ENCODE peak calls at places on chromosome 5, in four cellular contexts. W, F, U and C are unnamed samples.

GRCh38 chr5:58491216-58491892 is at the start of gene GAPT:
- DNase-seq in U (peak; percentile 9), F (no peak), W (peak; percentile 7), C (peak; percentile 52)

GRCh38 chr5:40071870-40072269 is 607.8 kb upstream of the PTGER4 start:
- DNase-seq in F (no peak), U (no peak), W (no peak), C (no peak)

GRCh38 chr5:128896675-128897074 is 68.6 kb upstream of the SLC27A6 start:
- DNase-seq in F (no peak), W (no peak), U (no peak), C (no peak)

GRCh38 chr5:165714594-165714993 is 2209.2 kb downstream of the MAT2B start:
- DNase-seq in U (no peak), F (no peak), W (no peak), C (no peak)

GRCh38 chr5:82551840-82552385 is 273.8 kb upstream of the RPS23 start:
- DNase-seq in W (no peak), U (no peak), F (no peak), C (no peak)

GRCh38 chr5:21711854-21712752 is 1141.0 kb downstream of the CDH12 start:
- DNase-seq in W (no peak), F (no peak), U (no peak), C (no peak)

GRCh38 chr5:172909931-172910502 is 49.2 kb upstream of the RPL26L1 start:
- DNase-seq in W (no peak), U (no peak), F (no peak), C (no peak)

GRCh38 chr5:93273176-93273575 is 307.8 kb downstream of the NR2F1-AS1 start:
- DNase-seq in F (no peak), W (no peak), U (no peak), C (no peak)

GRCh38 chr5:73282383-73282782 is 109.4 kb downstream of the TMEM174 start:
- DNase-seq in U (no peak), W (no peak), F (no peak), C (no peak)

GRCh38 chr5:56011835-56012234 is 17.1 kb upstream of the IL6ST start:
- DNase-seq in U (no peak), W (no peak), F (no peak), C (no peak)

GRCh38 chr5:41817625-41818301 is 52.5 kb downstream of the OXCT1 start:
- DNase-seq in U (no peak), F (no peak), W (no peak), C (no peak)

GRCh38 chr5:118857700-118858099 is 130.6 kb downstream of the DTWD2 start:
- DNase-seq in F (no peak), U (no peak), W (no peak), C (peak; percentile 13)

GRCh38 chr5:143014017-143014651 is 244.0 kb downstream of the ARHGAP26 start:
- DNase-seq in U (no peak), W (no peak), F (peak; percentile 54), C (peak; percentile 37)

GRCh38 chr5:153551537-153552079 is 61.1 kb downstream of the GRIA1 start:
- DNase-seq in W (no peak), U (no peak), F (no peak), C (no peak)
- TF ChIP-seq SPI1 in W (no peak), U (no peak), F (no peak), C (no peak)

GRCh38 chr5:6449465-6450158 is 953 bp downstream of the UBE2QL1 start:
- DNase-seq in F (no peak), U (no peak), W (no peak), C (no peak)

GRCh38 chr5:6450235-6450860 is 1.7 kb downstream of the UBE2QL1 start:
- DNase-seq in W (no peak), F (no peak), U (no peak), C (no peak)

GRCh38 chr5:6448141-6448491 is 543 bp upstream of the UBE2QL1 start:
- DNase-seq in U (no peak), W (no peak), F (no peak), C (no peak)

GRCh38 chr5:6447384-6448140 is 1.1 kb upstream of the UBE2QL1 start:
- DNase-seq in F (no peak), U (no peak), W (no peak), C (no peak)

GRCh38 chr5:6448622-6449464 is at the start of gene UBE2QL1:
- DNase-seq in F (no peak), U (no peak), W (peak; percentile 52), C (peak; percentile 3)
- TF ChIP-seq SPI1 in F (no peak), U (no peak), W (no peak), C (no peak)

GRCh38 chr5:14672508-14673394 is 8.2 kb downstream of the OTULIN start:
- DNase-seq in F (no peak), U (no peak), W (no peak), C (no peak)
- TF ChIP-seq SPI1 in F (no peak), U (no peak), W (no peak), C (no peak)

DNA sequence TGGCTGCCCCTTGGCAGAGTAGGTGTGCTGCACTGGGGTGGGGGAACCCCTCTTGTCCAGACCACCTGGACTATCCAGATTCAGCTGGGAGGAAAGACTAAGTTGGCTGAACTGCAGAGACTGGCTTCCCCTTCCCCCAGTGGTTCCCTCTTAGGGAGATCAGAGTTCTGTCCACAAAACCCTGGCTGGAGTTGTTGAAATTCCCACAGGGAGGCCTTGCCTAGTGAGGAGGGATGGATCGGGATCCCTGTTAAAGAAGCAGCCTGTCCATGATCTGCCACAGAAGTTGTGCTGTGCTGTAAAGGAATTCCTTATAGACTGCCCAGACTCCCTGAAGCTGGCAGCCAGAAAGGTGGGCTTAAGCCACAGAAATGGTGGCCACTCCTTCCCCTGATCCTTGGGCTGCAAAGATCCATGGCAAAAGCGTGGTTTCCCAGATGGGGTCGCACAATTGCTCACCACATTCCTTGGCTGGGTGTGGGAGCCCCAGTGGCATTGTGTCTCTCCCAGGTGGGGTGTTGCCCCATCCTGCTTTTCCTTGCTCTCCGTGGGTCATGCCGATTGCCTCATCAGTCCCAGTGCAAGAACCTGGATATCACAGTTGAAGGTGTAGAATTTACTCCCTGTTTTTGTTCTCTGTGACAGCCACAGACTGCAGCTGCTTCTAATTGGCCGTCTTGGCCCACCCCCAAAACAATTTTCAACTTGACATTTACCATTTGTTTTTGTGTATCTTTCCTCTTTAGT is 342.5 kb downstream of the FGF10 start:
- DNase-seq in U (no peak), W (no peak), F (no peak), C (no peak)
- TF ChIP-seq SPI1 in U (no peak), W (no peak), F (no peak), C (no peak)